ENCODE peak calls at places on chromosomes 12 and 14, in four cellular contexts. One of them, this sample, is unnamed.

GRCh38 chr12:64999157-64999425 is 122.0 kb downstream of the WIF1 start:
- DNase-seq in K562: no peak
- DNase-seq in transverse colon: no peak
- DNase-seq in stomach: no peak
- DNase-seq in this sample: no peak

GRCh38 chr12:41683023-41683422 is 461.7 kb downstream of the GXYLT1 start:
- DNase-seq in stomach: no peak
- DNase-seq in transverse colon: no peak
- DNase-seq in K562: no peak
- DNase-seq in this sample: no peak

GRCh38 chr12:121718653-121719239 is 6.2 kb downstream of the TMEM120B start:
- DNase-seq in stomach: no peak
- DNase-seq in K562: no peak
- DNase-seq in transverse colon: no peak
- DNase-seq in this sample: no peak

GRCh38 chr12:19847294-19848059 is 408.2 kb downstream of the AEBP2 start:
- DNase-seq in K562: no peak
- DNase-seq in stomach: no peak
- DNase-seq in transverse colon: no peak
- DNase-seq in this sample: no peak

GRCh38 chr14:77790566-77791224 is 9.2 kb upstream of the ADCK1 start:
- DNase-seq in transverse colon: no peak
- DNase-seq in K562: no peak
- DNase-seq in stomach: no peak
- DNase-seq in this sample: no peak

GRCh38 chr12:76096079-76096651 is 11.7 kb upstream of the NAP1L1 start:
- DNase-seq in stomach: no peak
- DNase-seq in K562: no peak
- DNase-seq in transverse colon: no peak
- DNase-seq in this sample: no peak

GRCh38 chr12:31322651-31323248 is 3.2 kb downstream of the SINHCAF start:
- DNase-seq in stomach: no peak
- DNase-seq in K562: no peak
- DNase-seq in transverse colon: peak
- DNase-seq in this sample: no peak

GRCh38 chr14:58899317-58899713 is 261.6 kb downstream of the DACT1 start:
- DNase-seq in K562: no peak
- DNase-seq in transverse colon: no peak
- DNase-seq in stomach: no peak
- DNase-seq in this sample: no peak

GRCh38 chr12:91205791-91206190 is 23.2 kb upstream of the DCN start:
- DNase-seq in K562: no peak
- DNase-seq in stomach: no peak
- DNase-seq in transverse colon: no peak
- DNase-seq in this sample: no peak

GRCh38 chr12:3224530-3224903 is 147.3 kb downstream of the TSPAN9 start:
- DNase-seq in transverse colon: no peak
- DNase-seq in K562: no peak
- DNase-seq in stomach: no peak
- DNase-seq in this sample: no peak

GRCh38 chr12:51395283-51396230 is 4.4 kb upstream of the GALNT6 start:
- DNase-seq in transverse colon: no peak
- DNase-seq in K562: peak
- DNase-seq in stomach: no peak
- DNase-seq in this sample: no peak

GRCh38 chr14:90355540-90356518 is 24.1 kb upstream of the NRDE2 start:
- DNase-seq in K562: no peak
- DNase-seq in transverse colon: no peak
- DNase-seq in stomach: no peak
- DNase-seq in this sample: no peak

GRCh38 chr12:95790025-95790911 is at the start of gene NTN4:
- DNase-seq in stomach: peak
- DNase-seq in transverse colon: peak
- DNase-seq in K562: no peak
- DNase-seq in this sample: peak

GRCh38 chr14:21612324-21612723 is 22.4 kb downstream of the OR10G2 start:
- DNase-seq in stomach: no peak
- DNase-seq in transverse colon: no peak
- DNase-seq in K562: no peak
- DNase-seq in this sample: no peak

GRCh38 chr12:105850103-105850968 is 288.4 kb downstream of the NUAK1 start:
- DNase-seq in stomach: no peak
- DNase-seq in K562: peak
- DNase-seq in transverse colon: no peak
- DNase-seq in this sample: no peak

GRCh38 chr12:54292083-54292930 is 8.5 kb downstream of the NFE2 start:
- DNase-seq in transverse colon: no peak
- DNase-seq in stomach: no peak
- DNase-seq in K562: peak
- DNase-seq in this sample: no peak

GRCh38 chr12:79298511-79298910 is 392.3 kb downstream of the PAWR start:
- DNase-seq in transverse colon: no peak
- DNase-seq in K562: no peak
- DNase-seq in stomach: no peak
- DNase-seq in this sample: no peak

GRCh38 chr14:93972618-93973205 is 3.7 kb downstream of the ASB2 start:
- DNase-seq in K562: no peak
- DNase-seq in stomach: no peak
- DNase-seq in transverse colon: no peak
- DNase-seq in this sample: no peak

GRCh38 chr14:20530771-20531571 is 25.6 kb downstream of the RNASE10 start:
- DNase-seq in transverse colon: peak
- DNase-seq in K562: peak
- DNase-seq in stomach: peak
- DNase-seq in this sample: peak

GRCh38 chr14:50955373-50956043 is 11.2 kb upstream of the PYGL start:
- DNase-seq in transverse colon: peak
- DNase-seq in stomach: no peak
- DNase-seq in K562: peak
- DNase-seq in this sample: peak

GRCh38 chr12:27542628-27543027 is 18.6 kb downstream of the PPFIBP1 start:
- DNase-seq in stomach: no peak
- DNase-seq in transverse colon: no peak
- DNase-seq in K562: no peak
- DNase-seq in this sample: no peak

GRCh38 chr12:131872154-131873046 is 22.0 kb upstream of the ULK1 start:
- DNase-seq in stomach: no peak
- DNase-seq in transverse colon: no peak
- DNase-seq in K562: no peak
- DNase-seq in this sample: no peak

GRCh38 chr12:131353826-131354225 is 357.1 kb upstream of the SFSWAP start:
- DNase-seq in K562: no peak
- DNase-seq in stomach: no peak
- DNase-seq in transverse colon: no peak
- DNase-seq in this sample: no peak

GRCh38 chr14:105050551-105050897 is 14.7 kb downstream of the GPR132 start:
- DNase-seq in K562: peak
- DNase-seq in transverse colon: peak
- DNase-seq in stomach: peak
- DNase-seq in this sample: no peak

GRCh38 chr14:68470361-68470760 is 322.5 kb downstream of the ZFP36L1 start:
- DNase-seq in stomach: no peak
- DNase-seq in transverse colon: no peak
- DNase-seq in K562: no peak
- DNase-seq in this sample: no peak

GRCh38 chr14:68468437-68469207 is 324.2 kb downstream of the ZFP36L1 start:
- DNase-seq in transverse colon: no peak
- DNase-seq in K562: no peak
- DNase-seq in stomach: peak
- DNase-seq in this sample: no peak

GRCh38 chr14:68471029-68471963 is 321.6 kb downstream of the ZFP36L1 start:
- DNase-seq in K562: no peak
- DNase-seq in transverse colon: no peak
- DNase-seq in stomach: no peak
- DNase-seq in this sample: no peak

GRCh38 chr14:68467425-68467824 is 325.4 kb downstream of the ZFP36L1 start:
- DNase-seq in stomach: no peak
- DNase-seq in K562: no peak
- DNase-seq in transverse colon: no peak
- DNase-seq in this sample: no peak

GRCh38 chr14:68469208-68469713 is 323.6 kb downstream of the ZFP36L1 start:
- DNase-seq in stomach: peak
- DNase-seq in K562: no peak
- DNase-seq in transverse colon: no peak
- DNase-seq in this sample: no peak
- H3K27ac ChIP-seq in stomach: peak
- H3K27ac ChIP-seq in K562: no peak
- H3K27ac ChIP-seq in transverse colon: no peak
- H3K27ac ChIP-seq in this sample: no peak

DNA sequence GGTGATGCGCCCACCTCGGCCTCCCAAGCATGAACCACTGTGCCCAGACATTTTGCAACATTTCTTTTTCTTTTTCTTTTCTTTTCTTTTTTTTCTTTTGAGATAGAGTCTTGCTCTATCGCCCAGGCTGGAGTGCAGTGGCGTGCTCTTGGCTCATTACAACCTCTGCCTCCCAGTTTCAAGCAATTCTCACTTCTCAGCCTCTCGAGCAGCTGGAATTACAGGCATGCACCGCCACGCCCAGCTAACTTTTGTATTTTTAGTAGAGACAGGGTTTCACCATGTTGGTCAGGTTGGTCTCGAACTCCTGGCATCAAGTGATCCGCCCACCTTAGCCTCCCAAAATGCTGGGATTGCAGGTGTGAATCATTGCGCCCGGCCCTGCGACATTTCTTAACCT is 7.6 kb upstream of the CDC42BPB start:
- DNase-seq in transverse colon: no peak
- DNase-seq in stomach: no peak
- DNase-seq in K562: no peak
- DNase-seq in this sample: no peak
- TF ChIP-seq EP300 in transverse colon: no peak
- TF ChIP-seq EP300 in stomach: no peak
- TF ChIP-seq EP300 in K562: no peak
- TF ChIP-seq EP300 in this sample: no peak

DNA sequence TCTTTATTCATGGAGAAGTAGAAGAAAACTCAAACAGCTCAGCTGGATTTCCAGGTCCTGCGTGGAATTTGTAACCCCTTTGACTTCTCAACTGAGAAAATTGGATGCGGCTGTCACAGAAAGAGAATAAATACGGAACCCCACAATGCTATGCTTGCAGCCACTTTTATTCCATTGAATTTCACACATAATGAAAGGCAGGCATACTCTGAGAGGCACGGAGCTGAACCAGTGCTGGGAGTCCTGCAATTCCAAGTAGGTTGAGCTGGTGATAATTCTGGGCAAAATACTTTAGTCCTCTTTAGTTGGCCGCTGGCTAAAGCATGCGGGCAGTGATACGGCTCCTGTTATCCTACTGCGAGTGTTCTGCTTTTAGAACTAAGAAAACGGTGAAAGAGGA is 16.8 kb upstream of the WNT5B start:
- DNase-seq in K562: no peak
- DNase-seq in transverse colon: no peak
- DNase-seq in stomach: no peak
- DNase-seq in this sample: no peak
- H3K4me3 ChIP-seq in K562: no peak
- H3K4me3 ChIP-seq in transverse colon: no peak
- H3K4me3 ChIP-seq in stomach: no peak
- H3K4me3 ChIP-seq in this sample: no peak

DNA sequence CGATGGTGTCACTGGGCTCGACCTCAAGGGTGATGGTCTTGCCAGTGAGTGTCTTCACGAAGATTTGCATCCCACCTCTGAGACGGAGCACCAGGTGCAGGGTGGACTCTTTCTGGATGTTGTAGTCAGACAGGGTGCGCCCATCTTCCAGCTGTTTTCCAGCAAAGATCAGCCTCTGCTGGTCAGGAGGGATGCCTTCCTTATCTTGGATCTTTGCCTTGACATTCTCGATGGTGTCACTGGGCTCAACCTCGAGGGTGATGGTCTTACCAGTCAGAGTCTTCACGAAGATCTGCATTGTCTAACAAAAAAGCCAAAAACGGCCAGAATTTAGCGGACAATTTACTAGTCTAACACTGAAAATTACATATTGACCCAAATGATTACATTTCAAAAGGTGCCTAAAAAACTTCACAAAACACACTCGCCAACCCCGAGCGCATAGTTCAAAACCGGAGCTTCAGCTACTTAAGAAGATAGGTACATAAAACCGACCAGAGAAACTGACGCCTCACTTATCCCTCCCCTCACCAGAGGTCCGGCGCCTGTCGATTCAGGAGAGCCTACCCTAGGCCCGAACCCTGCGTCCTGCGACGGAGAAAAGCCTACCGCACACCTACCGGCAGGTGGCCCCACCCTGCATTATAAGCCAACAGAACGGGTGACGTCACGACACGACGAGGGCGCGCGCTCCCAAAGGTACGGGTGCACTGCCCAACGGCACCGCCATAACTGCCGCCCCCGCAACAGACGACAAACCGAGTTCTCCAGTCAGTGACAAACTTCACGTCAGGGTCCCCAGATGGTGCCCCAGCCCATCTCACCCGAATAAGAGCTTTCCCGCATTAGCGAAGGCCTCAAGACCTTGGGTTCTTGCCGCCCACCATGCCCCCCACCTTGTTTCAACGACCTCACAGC is 717 bp downstream of the UBC start:
- DNase-seq in stomach: peak
- DNase-seq in K562: peak
- DNase-seq in transverse colon: peak
- DNase-seq in this sample: peak
- H3K27ac ChIP-seq in stomach: peak
- H3K27ac ChIP-seq in K562: peak
- H3K27ac ChIP-seq in transverse colon: peak
- H3K27ac ChIP-seq in this sample: peak